ENCODE peak calls at places on chromosomes 7 and 10, in four cellular contexts. One of them, this sample, is unnamed.

GRCh38 chr10:83959330-83959729 is 180.0 kb upstream of the GHITM start:
- DNase-seq in GM23338: no peak
- DNase-seq in fibroblast of lung: no peak
- DNase-seq in MM.1S: peak; percentile 27
- DNase-seq in this sample: no peak

GRCh38 chr10:810351-810846 is 120.9 kb upstream of the DIP2C start:
- DNase-seq in GM23338: peak; percentile 70
- DNase-seq in fibroblast of lung: peak; percentile 54
- DNase-seq in MM.1S: peak; percentile 27
- DNase-seq in this sample: no peak

GRCh38 chr7:46131916-46132795 is 211.1 kb upstream of the IGFBP3 start:
- DNase-seq in GM23338: peak; percentile 66
- DNase-seq in fibroblast of lung: no peak
- DNase-seq in MM.1S: no peak
- DNase-seq in this sample: no peak

GRCh38 chr7:157529768-157530560 is 193.2 kb downstream of the DNAJB6 start:
- DNase-seq in GM23338: no peak
- DNase-seq in fibroblast of lung: no peak
- DNase-seq in MM.1S: no peak
- DNase-seq in this sample: no peak

GRCh38 chr7:75998038-75998437 is 3.6 kb upstream of the TMEM120A start:
- DNase-seq in GM23338: no peak
- DNase-seq in fibroblast of lung: no peak
- DNase-seq in MM.1S: no peak
- DNase-seq in this sample: no peak

GRCh38 chr10:52368725-52369124 is 54.6 kb downstream of the DKK1 start:
- DNase-seq in GM23338: peak; percentile 36
- DNase-seq in fibroblast of lung: no peak
- DNase-seq in MM.1S: peak; percentile 30
- DNase-seq in this sample: no peak

GRCh38 chr7:155002411-155003214 is at the start of gene PAXIP1:
- DNase-seq in GM23338: peak; percentile 68
- DNase-seq in fibroblast of lung: no peak
- DNase-seq in MM.1S: peak; percentile 77
- DNase-seq in this sample: no peak

GRCh38 chr7:31121641-31122040 is 69.5 kb downstream of the ADCYAP1R1 start:
- DNase-seq in GM23338: no peak
- DNase-seq in fibroblast of lung: no peak
- DNase-seq in MM.1S: no peak
- DNase-seq in this sample: no peak

GRCh38 chr7:138239244-138239643 is 163.0 kb downstream of the AKR1D1 start:
- DNase-seq in GM23338: no peak
- DNase-seq in fibroblast of lung: peak; percentile 25
- DNase-seq in MM.1S: peak; percentile 46
- DNase-seq in this sample: peak; percentile 71

GRCh38 chr7:123650595-123650994 is 5.1 kb upstream of the LMOD2 start:
- DNase-seq in GM23338: no peak
- DNase-seq in fibroblast of lung: no peak
- DNase-seq in MM.1S: no peak
- DNase-seq in this sample: no peak

DNA sequence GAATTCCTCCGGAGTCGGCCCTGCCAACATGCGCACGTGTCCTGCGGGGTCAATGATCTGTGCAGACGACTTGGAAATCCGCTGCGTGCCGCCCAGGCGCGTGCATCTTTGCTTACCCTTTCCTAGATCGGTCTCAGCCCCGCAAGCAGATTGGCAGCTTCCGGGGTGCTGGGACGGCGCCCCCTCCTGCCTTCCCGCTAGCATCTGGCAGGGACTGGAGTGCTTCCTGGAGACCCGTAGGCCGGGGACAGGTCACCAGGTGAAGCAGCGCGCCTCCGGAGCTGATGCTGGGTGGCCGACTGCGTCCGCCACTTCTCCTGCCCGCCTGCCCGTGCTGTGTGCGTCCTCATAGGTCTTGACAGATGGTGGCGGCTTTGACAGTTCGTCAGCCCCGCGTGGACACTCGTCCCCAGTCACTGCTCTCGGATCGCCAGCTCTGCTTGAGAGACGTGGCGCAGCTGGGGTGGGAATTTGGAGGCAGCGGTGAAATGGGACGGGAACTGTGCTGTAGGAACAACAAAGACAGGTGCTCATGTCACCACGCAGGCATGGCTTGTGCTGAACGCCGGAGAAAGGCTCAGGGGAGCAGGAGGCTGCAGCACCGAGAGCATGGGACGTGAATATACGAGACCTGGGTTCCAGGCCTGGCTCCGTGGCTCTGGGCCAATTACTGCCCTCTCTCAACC is 21.9 kb upstream of the KCNK18 start:
- DNase-seq in GM23338: peak; percentile 40
- DNase-seq in fibroblast of lung: no peak
- DNase-seq in MM.1S: peak; percentile 25
- DNase-seq in this sample: no peak
- TF ChIP-seq EZH2 in GM23338: peak; percentile 40
- TF ChIP-seq EZH2 in fibroblast of lung: no peak
- TF ChIP-seq EZH2 in MM.1S: no peak
- TF ChIP-seq EZH2 in this sample: no peak

DNA sequence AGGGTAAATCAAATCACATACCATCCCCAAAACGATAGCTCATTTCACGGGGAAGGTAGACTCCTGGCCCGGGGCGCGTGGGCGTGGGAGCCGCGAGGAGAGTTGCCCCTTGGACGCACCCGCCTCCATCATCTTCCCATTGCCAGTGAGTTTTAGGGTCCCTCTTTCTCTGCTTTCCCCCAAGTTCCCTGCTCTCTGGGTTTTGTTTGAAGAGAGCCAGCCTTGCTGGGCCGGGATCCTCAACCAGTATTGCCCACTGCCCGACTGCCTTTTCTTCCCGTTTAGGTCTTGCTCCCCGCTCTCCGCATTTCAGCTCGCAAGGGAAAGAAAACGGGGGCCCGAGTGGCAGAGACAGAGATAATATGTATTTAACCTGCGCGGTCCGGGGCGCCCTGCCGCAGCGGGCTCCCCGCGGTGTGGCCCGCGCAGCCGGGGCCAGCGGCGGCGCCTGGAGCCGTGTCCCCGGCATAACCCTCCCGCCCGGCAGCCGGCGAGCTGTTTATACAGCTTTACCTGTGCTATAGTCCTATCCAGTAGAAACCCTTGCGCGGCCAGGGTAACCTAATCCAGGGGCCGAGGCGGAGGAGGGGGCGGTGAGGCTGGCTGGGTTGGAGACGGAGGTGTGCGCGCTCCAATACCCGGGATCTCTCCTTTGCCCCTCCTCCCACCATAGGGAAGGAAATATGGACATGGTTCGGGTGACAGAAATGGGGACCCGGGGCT is 5.2 kb upstream of the GATA3 start:
- DNase-seq in GM23338: peak; percentile 81
- DNase-seq in fibroblast of lung: no peak
- DNase-seq in MM.1S: no peak
- DNase-seq in this sample: peak; percentile 56
- TF ChIP-seq EZH2 in GM23338: peak; percentile 90
- TF ChIP-seq EZH2 in fibroblast of lung: peak; percentile 92
- TF ChIP-seq EZH2 in MM.1S: no peak
- TF ChIP-seq EZH2 in this sample: no peak

DNA sequence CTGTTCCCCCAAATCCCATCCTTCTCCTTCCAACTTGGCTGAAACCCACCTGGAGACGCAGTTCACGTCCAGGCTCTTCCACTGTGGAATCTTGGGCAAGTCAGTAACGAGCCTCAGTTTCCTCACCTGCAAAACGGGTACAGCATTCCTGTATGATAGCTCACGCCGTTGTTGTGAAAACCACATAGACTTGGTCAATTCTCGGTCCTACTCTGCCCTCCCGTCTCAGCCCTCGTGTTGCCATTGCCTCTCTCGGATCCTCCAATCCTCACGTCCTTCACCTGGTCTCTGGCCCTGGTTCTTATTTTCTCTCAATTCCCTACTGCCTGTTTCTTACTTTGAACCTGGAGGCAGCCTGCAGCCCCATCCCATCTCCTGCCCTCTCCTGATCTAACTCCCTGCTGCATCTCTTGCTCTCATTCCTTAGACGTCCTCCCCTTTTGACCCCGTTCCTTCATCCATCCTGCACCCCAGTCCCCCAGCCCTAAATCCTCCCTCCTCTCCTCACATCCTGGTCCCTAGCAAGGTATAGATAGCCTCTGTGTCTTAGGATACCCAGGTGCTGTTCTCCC is 2.0 kb upstream of the MUC12 start:
- DNase-seq in GM23338: peak; percentile 43
- DNase-seq in fibroblast of lung: no peak
- DNase-seq in MM.1S: no peak
- DNase-seq in this sample: peak; percentile 5
- TF ChIP-seq EZH2 in GM23338: no peak
- TF ChIP-seq EZH2 in fibroblast of lung: peak; percentile 52
- TF ChIP-seq EZH2 in MM.1S: no peak
- TF ChIP-seq EZH2 in this sample: no peak

GRCh38 chr7:135905355-135905754 is 71.8 kb downstream of the MTPN start:
- DNase-seq in GM23338: no peak
- DNase-seq in fibroblast of lung: no peak
- DNase-seq in MM.1S: no peak
- DNase-seq in this sample: no peak

GRCh38 chr7:135901585-135902540 is 75.3 kb downstream of the MTPN start:
- DNase-seq in GM23338: peak; percentile 9
- DNase-seq in fibroblast of lung: no peak
- DNase-seq in MM.1S: no peak
- DNase-seq in this sample: no peak

GRCh38 chr7:135905858-135906257 is 71.3 kb downstream of the MTPN start:
- DNase-seq in GM23338: no peak
- DNase-seq in fibroblast of lung: no peak
- DNase-seq in MM.1S: no peak
- DNase-seq in this sample: no peak

GRCh38 chr7:135900186-135900585 is 77.0 kb downstream of the MTPN start:
- DNase-seq in GM23338: no peak
- DNase-seq in fibroblast of lung: peak; percentile 56
- DNase-seq in MM.1S: no peak
- DNase-seq in this sample: no peak

DNA sequence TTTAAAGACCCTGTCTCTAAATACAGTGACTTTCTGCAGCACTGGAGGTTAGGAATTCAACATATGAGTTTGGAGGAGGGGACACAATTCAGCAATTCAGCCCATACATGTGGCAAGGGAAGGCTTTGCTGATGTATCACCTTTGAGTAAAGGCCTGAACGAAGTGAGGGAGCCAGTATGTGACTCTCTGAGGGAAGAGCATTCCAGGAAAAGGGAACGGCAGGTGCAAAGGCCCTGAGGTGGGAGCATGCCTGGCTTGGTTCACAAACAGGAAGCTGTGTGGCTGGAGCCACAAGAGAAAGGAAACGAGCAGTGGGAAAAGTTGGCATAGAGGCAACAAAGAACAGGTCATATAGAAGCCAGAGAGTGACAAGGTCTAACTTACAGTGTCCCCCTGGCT is 72.9 kb downstream of the MTPN start:
- DNase-seq in GM23338: no peak
- DNase-seq in fibroblast of lung: no peak
- DNase-seq in MM.1S: no peak
- DNase-seq in this sample: no peak
- TF ChIP-seq EZH2 in GM23338: no peak
- TF ChIP-seq EZH2 in fibroblast of lung: no peak
- TF ChIP-seq EZH2 in MM.1S: no peak
- TF ChIP-seq EZH2 in this sample: no peak

DNA sequence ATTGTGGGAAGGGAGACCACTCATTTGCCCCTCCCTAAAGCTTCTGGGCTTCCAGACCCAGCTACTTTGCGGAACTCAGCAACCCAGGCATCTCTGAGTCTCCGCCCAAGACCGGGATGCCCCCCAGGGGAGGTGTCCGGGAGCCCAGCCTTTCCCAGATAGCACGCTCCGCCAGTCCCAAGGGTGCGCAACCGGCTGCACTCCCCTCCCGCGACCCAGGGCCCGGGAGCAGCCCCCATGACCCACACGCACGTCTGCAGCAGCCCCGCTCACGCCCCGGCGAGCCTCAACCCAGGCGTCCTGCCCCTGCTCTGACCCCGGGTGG is at the start of gene EPO:
- DNase-seq in GM23338: peak; percentile 33
- DNase-seq in fibroblast of lung: no peak
- DNase-seq in MM.1S: no peak
- DNase-seq in this sample: no peak
- TF ChIP-seq EZH2 in GM23338: no peak
- TF ChIP-seq EZH2 in fibroblast of lung: peak; percentile 38
- TF ChIP-seq EZH2 in MM.1S: no peak
- TF ChIP-seq EZH2 in this sample: no peak

This sample was measured in PC-9.